ENCODE peak calls at places on chromosomes 6 and 20, in seven cellular contexts. M is GM23248; Q is hypothalamus; R is endothelial cell of umbilical vein; G is anterior cingulate cortex; O is A549; N is stimulated activated CD4-positive, alpha-beta T cell treated with anti-CD3 and anti-CD28 coated beads, TNF-alpha, amount 100 ng/mL, for 48 hours. A is an unnamed sample.
A peak's percentile ranks its signal among the peaks of the same experiment; 100 is the strongest.

GRCh38 chr20:60295214-60295613 is 337.0 kb downstream of the CDH26 start:
- DNase-seq in M (peak; percentile 5), Q (no peak), R (no peak), G (no peak), O (no peak), N (no peak), A (no peak)

GRCh38 chr20:43304598-43304997 is 114.9 kb upstream of the PTPRT start:
- DNase-seq in M (no peak), Q (no peak), R (no peak), G (no peak), O (no peak), N (no peak), A (no peak)

GRCh38 chr6:113967777-113968176 is 3.2 kb downstream of the HDAC2 start:
- DNase-seq in M (no peak), Q (no peak), R (no peak), G (no peak), O (no peak), N (no peak), A (no peak)

GRCh38 chr20:42093542-42094440 is 475.6 kb upstream of the CHD6 start:
- DNase-seq in M (no peak), Q (no peak), R (no peak), G (peak; percentile 4), O (no peak), N (no peak), A (no peak)

GRCh38 chr6:91715171-91715805 is 1128.4 kb upstream of the MAP3K7 start:
- DNase-seq in M (no peak), Q (no peak), R (no peak), G (no peak), O (no peak), N (no peak), A (no peak)

GRCh38 chr6:14004258-14004657 is 79.5 kb downstream of the RNF182 start:
- DNase-seq in M (no peak), Q (no peak), R (no peak), G (no peak), O (no peak), N (no peak), A (no peak)

GRCh38 chr6:165774903-165775608 is 112.0 kb upstream of the PDE10A start:
- DNase-seq in M (no peak), Q (no peak), R (peak; percentile 99), G (no peak), O (no peak), N (no peak), A (peak; percentile 25)

GRCh38 chr6:21305827-21306469 is 287.6 kb upstream of the SOX4 start:
- DNase-seq in M (peak; percentile 60), Q (no peak), R (no peak), G (no peak), O (peak; percentile 8), N (no peak), A (no peak)